ENCODE peak calls at places on chromosomes 5 and 9, in five cellular contexts. Y, S, E, O and B are unnamed samples.

GRCh38 chr5:139681112-139681458 is 32.9 kb downstream of the CXXC5 start:
- DNase-seq in Y (no peak), S (no peak), E (no peak), O (no peak), B (no peak)

GRCh38 chr5:43313854-43314457 is 744 bp upstream of the HMGCS1 start:
- DNase-seq in Y (peak), S (peak), E (no peak), O (no peak), B (no peak)

GRCh38 chr5:91378683-91379601 is 4.2 kb downstream of the ARRDC3 start:
- DNase-seq in Y (no peak), S (no peak), E (no peak), O (no peak), B (no peak)

GRCh38 chr5:32312194-32312681 is 501 bp downstream of the MTMR12 start:
- DNase-seq in Y (peak), S (peak), E (peak), O (peak), B (peak)

GRCh38 chr9:80144856-80145255 is 573.1 kb downstream of the TLE4 start:
- DNase-seq in Y (no peak), S (no peak), E (no peak), O (no peak), B (no peak)

GRCh38 chr5:58545912-58546311 is 37.0 kb upstream of the RAB3C start:
- DNase-seq in Y (no peak), S (no peak), E (no peak), O (no peak), B (no peak)

GRCh38 chr5:7597058-7597457 is 201.1 kb downstream of the ADCY2 start:
- DNase-seq in Y (no peak), S (no peak), E (no peak), O (no peak), B (peak)

GRCh38 chr5:142821733-142822487 is 51.7 kb downstream of the ARHGAP26 start:
- DNase-seq in Y (no peak), S (no peak), E (peak), O (no peak), B (no peak)

GRCh38 chr5:3584724-3585531 is 10.7 kb upstream of the IRX1 start:
- DNase-seq in Y (no peak), S (no peak), E (no peak), O (no peak), B (no peak)

GRCh38 chr9:97840521-97840920 is 12.5 kb upstream of the FOXE1 start:
- DNase-seq in Y (no peak), S (no peak), E (peak), O (no peak), B (no peak)

GRCh38 chr9:36150529-36151305 is 14.2 kb downstream of the GLIPR2 start:
- DNase-seq in Y (no peak), S (no peak), E (no peak), O (no peak), B (no peak)

GRCh38 chr9:36152741-36153438 is 16.3 kb upstream of the CCIN start:
- DNase-seq in Y (no peak), S (no peak), E (no peak), O (no peak), B (no peak)

GRCh38 chr9:36154213-36154952 is 14.8 kb upstream of the CCIN start:
- DNase-seq in Y (no peak), S (peak), E (peak), O (no peak), B (no peak)

GRCh38 chr9:36149197-36149596 is 12.7 kb downstream of the GLIPR2 start:
- DNase-seq in Y (no peak), S (no peak), E (peak), O (no peak), B (no peak)

GRCh38 chr9:36151306-36152210 is 15.0 kb downstream of the GLIPR2 start:
- DNase-seq in Y (no peak), S (peak), E (peak), O (peak), B (peak)
- H3K4me3 ChIP-seq in Y (no peak), S (no peak), E (no peak), O (peak), B (no peak)

DNA sequence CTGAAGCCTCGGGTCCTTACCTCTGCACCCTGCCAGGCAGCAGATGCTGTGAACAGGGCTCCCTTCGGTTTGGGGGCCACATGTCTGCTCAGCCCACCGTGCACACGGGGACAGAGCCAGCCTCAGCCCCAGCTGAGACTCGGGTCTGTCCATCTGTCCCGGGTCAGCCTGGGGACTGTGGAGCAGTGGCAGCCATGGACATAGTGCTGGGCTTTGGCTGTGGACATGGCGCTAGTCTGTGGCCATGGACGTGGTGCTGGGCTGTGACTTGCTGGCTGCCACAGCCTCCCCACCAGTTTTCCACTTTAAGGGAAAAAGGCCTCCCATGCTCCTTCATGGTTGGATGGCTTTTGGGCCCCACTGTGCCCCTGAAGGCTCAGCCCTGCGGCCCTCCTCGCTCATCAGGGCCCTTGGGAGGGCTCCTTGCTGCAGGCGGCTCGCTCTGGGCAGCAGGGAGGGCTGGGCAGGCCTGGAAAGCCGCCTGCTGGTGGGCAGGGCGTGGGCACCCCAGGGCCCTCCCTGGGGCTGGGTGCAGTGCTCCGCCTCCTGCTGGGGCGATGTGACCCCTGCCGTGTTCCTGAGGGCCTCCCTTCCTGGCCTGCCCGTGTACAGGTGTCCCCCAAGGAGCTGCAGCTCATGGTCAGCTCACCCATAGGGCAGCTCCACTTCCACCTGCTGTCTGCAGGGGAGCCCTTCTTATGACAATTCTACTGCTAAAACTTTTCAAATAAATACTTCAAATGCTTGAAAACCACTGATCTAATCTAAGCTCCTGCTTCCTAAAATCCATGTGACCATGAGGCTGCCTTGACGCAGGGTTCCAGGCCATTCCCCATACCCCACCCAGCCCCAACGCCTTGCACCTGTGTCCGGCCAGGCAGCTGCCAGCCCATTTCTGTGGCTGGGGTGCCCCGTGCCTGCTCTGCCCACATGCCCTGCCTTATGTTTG is 112.1 kb upstream of the LMX1B start:
- DNase-seq in Y (no peak), S (no peak), E (no peak), O (no peak), B (no peak)
- TF ChIP-seq CTCF in Y (no peak), S (no peak), E (no peak), O (no peak), B (no peak)

GRCh38 chr5:154477382-154478223 is 424 bp downstream of the HAND1 start:
- DNase-seq in Y (no peak), S (no peak), E (no peak), O (no peak), B (peak)

GRCh38 chr5:154476343-154477213 is 1.4 kb downstream of the HAND1 start:
- DNase-seq in Y (no peak), S (no peak), E (no peak), O (no peak), B (no peak)

GRCh38 chr5:154474957-154475334 is 3.1 kb downstream of the HAND1 start:
- DNase-seq in Y (no peak), S (no peak), E (no peak), O (no peak), B (no peak)

GRCh38 chr5:154474267-154474956 is 3.6 kb downstream of the HAND1 start:
- DNase-seq in Y (no peak), S (no peak), E (no peak), O (no peak), B (no peak)

GRCh38 chr5:154475613-154476342 is 2.2 kb downstream of the HAND1 start:
- DNase-seq in Y (no peak), S (no peak), E (no peak), O (no peak), B (peak)
- H3K4me3 ChIP-seq in Y (no peak), S (peak), E (no peak), O (no peak), B (peak)

GRCh38 chr5:37840036-37840909 is at the start of gene GDNF:
- DNase-seq in Y (no peak), S (no peak), E (no peak), O (no peak), B (peak)
- TF ChIP-seq CTCF in Y (no peak), S (peak), E (peak), O (no peak), B (peak)

DNA sequence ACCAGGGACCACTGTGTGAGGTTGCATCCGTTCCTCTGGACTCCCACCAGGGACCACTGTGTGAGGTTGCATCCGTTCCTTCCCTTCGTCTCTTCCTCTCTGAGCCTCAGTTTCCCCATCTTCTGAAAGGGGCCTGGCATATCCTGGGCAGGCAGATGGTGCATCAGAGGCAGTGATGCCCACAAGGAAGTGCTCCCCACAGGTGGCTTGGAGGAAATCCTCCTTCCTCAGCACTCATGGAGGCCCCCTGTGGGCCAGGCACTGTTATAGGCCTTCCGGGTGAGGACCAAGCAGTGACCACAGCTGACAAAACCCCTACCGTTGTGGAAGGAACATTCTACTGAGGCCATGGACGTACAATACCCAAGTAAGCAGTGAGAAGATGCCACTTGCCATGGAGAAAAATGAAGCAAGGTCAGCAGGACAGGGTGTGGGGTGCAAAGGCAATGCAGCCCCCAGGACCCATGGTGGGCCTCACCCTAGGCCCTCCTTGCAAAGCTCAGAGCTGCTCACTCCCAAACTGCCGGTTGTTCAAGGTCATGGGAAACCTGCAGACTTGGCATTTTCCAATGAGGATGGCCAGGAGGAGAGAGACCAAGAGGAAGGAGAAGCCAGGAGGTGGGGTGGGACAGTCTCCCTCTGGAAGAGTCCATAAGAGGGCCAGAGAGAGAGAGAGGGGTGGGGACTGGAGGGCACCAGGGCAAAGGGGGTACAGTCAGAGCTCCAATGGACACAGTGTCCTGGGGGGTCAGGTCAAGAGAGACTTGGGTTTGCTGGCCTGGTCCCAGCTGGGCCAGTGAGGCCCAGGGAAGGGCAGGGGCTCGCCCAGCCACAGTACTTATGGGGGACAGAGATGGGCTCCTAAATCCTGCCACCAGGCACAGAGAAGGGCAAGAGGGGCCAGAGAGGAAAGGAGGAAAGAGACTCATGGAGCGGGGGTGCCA is 51.1 kb downstream of the C9orf50 start:
- DNase-seq in Y (no peak), S (no peak), E (no peak), O (no peak), B (no peak)
- H3K4me3 ChIP-seq in Y (no peak), S (peak), E (no peak), O (peak), B (peak)

GRCh38 chr9:76624381-76625048 is 139.7 kb upstream of the PCA3 start:
- DNase-seq in Y (no peak), S (no peak), E (no peak), O (no peak), B (no peak)
- TF ChIP-seq CTCF in Y (no peak), S (no peak), E (no peak), O (no peak), B (no peak)